ENCODE peak calls at places on chromosomes 5 and 9, in six cellular contexts. P is fibroblast of the aortic adventitia, L is IMR-90, K is Right ventricle myocardium superior, R is astrocyte of the spinal cord, E is foreskin fibroblast. B is an unnamed sample.

GRCh38 chr9:84843175-84843824 is 173.8 kb downstream of the NTRK2 start:
- DNase-seq in P (no peak), L (no peak), K (no peak), R (no peak), E (no peak), B (no peak)

GRCh38 chr9:135661801-135662560 is 1.1 kb upstream of the LCN9 start:
- DNase-seq in P (no peak), L (no peak), K (no peak), R (no peak), E (no peak), B (peak)

GRCh38 chr5:1005362-1005851 is 3.2 kb upstream of the NKD2 start:
- DNase-seq in P (no peak), L (no peak), K (peak), R (no peak), E (no peak), B (peak)

GRCh38 chr5:106680330-106680729 is 990.4 kb downstream of the EFNA5 start:
- DNase-seq in P (no peak), L (no peak), K (no peak), R (peak), E (no peak), B (no peak)

GRCh38 chr9:133658442-133659431 is 22.6 kb downstream of the DBH start:
- DNase-seq in P (no peak), L (peak), K (peak), R (peak), E (peak), B (no peak)

GRCh38 chr5:128850049-128850448 is 115.2 kb upstream of the SLC27A6 start:
- DNase-seq in P (no peak), L (no peak), K (no peak), R (no peak), E (no peak), B (no peak)

GRCh38 chr9:114371986-114372917 is 15.5 kb downstream of the AKNA start:
- DNase-seq in P (no peak), L (no peak), K (no peak), R (no peak), E (no peak), B (no peak)

GRCh38 chr9:130962418-130963316 is 23.6 kb upstream of the FIBCD1 start:
- DNase-seq in P (peak), L (peak), K (no peak), R (peak), E (peak), B (no peak)

GRCh38 chr5:144691936-144692335 is 521.3 kb downstream of the KCTD16 start:
- DNase-seq in P (no peak), L (peak), K (no peak), R (no peak), E (no peak), B (no peak)

GRCh38 chr5:147759441-147759840 is 23.1 kb downstream of the JAKMIP2 start:
- DNase-seq in P (no peak), L (no peak), K (no peak), R (no peak), E (no peak), B (no peak)

GRCh38 chr9:129761293-129761900 is 8.6 kb upstream of the PTGES start:
- DNase-seq in P (peak), L (peak), K (peak), R (peak), E (peak), B (no peak)

GRCh38 chr5:54586336-54586735 is 68.8 kb downstream of the SNX18 start:
- DNase-seq in P (no peak), L (no peak), K (no peak), R (no peak), E (no peak), B (no peak)

GRCh38 chr5:137078171-137078665 is 420.9 kb downstream of the SPOCK1 start:
- DNase-seq in P (peak), L (peak), K (no peak), R (peak), E (no peak), B (no peak)

GRCh38 chr5:175246242-175246891 is 197.6 kb downstream of the DRD1 start:
- DNase-seq in P (peak), L (peak), K (no peak), R (peak), E (peak), B (no peak)

GRCh38 chr5:82349651-82350050 is 71.5 kb upstream of the RPS23 start:
- DNase-seq in P (peak), L (no peak), K (no peak), R (no peak), E (no peak), B (no peak)

GRCh38 chr5:178389796-178390195 is 157.2 kb upstream of the PHYKPL start:
- DNase-seq in P (no peak), L (no peak), K (no peak), R (no peak), E (no peak), B (peak)

GRCh38 chr5:82165740-82166530 is 112.2 kb downstream of the RPS23 start:
- DNase-seq in P (peak), L (peak), K (peak), R (peak), E (peak), B (no peak)

GRCh38 chr5:37665889-37666288 is 174.0 kb downstream of the GDNF start:
- DNase-seq in P (no peak), L (no peak), K (peak), R (peak), E (no peak), B (no peak)

GRCh38 chr9:97983524-97984187 is 515 bp downstream of the ANP32B start:
- DNase-seq in P (peak), L (peak), K (peak), R (no peak), E (peak), B (peak)

B was measured in mesenteric fat pad.